ENCODE peak calls at places on chromosomes 13 and 19, in five cellular contexts. Y is activated CD8-positive, alpha-beta memory T cell treated with anti-CD3 and anti-CD28 coated beads for 1 hour; P is DMS53; R is left ventricle myocardium superior; C is GF-D8. J is an unnamed sample.

GRCh38 chr13:73250061-73250460 is 191.3 kb downstream of the KLF5 start:
- DNase-seq in Y (no peak), C (no peak), R (no peak), P (no peak), J (no peak)

GRCh38 chr13:59354665-59355064 is 809.1 kb downstream of the DIAPH3 start:
- DNase-seq in Y (no peak), R (no peak), C (peak), P (peak), J (no peak)

GRCh38 chr19:2180881-2181617 is 17.3 kb downstream of the DOT1L start:
- DNase-seq in R (peak), P (no peak), Y (no peak), C (no peak), J (no peak)

GRCh38 chr19:50772408-50773311 is 2.4 kb downstream of the GPR32 start:
- DNase-seq in Y (no peak), R (no peak), C (no peak), P (peak), J (no peak)

GRCh38 chr13:60591348-60591747 is 194.3 kb downstream of the TDRD3 start:
- DNase-seq in Y (no peak), C (peak), P (no peak), R (no peak), J (no peak)

GRCh38 chr13:51252954-51253531 is 30.8 kb downstream of the FAM124A start:
- DNase-seq in Y (no peak), R (no peak), C (peak), P (no peak), J (no peak)

GRCh38 chr19:10812902-10813404 is 23.1 kb downstream of the TMED1 start:
- DNase-seq in P (peak), R (no peak), C (peak), Y (no peak), J (no peak)

GRCh38 chr19:32828643-32829344 is 40.8 kb downstream of the SLC7A9 start:
- DNase-seq in C (no peak), R (no peak), Y (no peak), P (no peak), J (no peak)

GRCh38 chr13:44819245-44819644 is 170.0 kb downstream of the NUFIP1 start:
- DNase-seq in R (no peak), P (peak), Y (no peak), C (no peak), J (no peak)

GRCh38 chr19:2428027-2428690 is 773 bp upstream of the TIMM13 start:
- DNase-seq in Y (no peak), R (peak), C (no peak), P (peak), J (no peak)

GRCh38 chr13:20988033-20988908 is 73.1 kb downstream of the LATS2 start:
- DNase-seq in Y (no peak), P (no peak), C (no peak), R (no peak), J (no peak)

GRCh38 chr19:4374451-4375163 is 25.7 kb downstream of the SH3GL1 start:
- DNase-seq in C (peak), R (peak), P (peak), Y (no peak), J (no peak)

GRCh38 chr13:51714663-51715168 is 89.2 kb downstream of the DHRS12 start:
- DNase-seq in Y (no peak), P (no peak), R (no peak), C (no peak), J (no peak)

GRCh38 chr19:41341669-41342490 is 11.8 kb downstream of the TGFB1 start:
- DNase-seq in C (peak), P (peak), R (no peak), Y (no peak), J (no peak)

GRCh38 chr13:83532809-83533208 is 349.5 kb downstream of the SLITRK1 start:
- DNase-seq in P (no peak), C (no peak), R (no peak), Y (no peak), J (no peak)